ENCODE peak calls at places on chromosomes 5 and 9, in four cellular contexts. P is BJ, B is left colon, X is iris pigment epithelial cell. A is an unnamed sample.

GRCh38 chr9:109114670-109115069 is 5.1 kb downstream of the TMEM245 start:
- DNase-seq in P (no peak), X (peak), B (no peak), A (no peak)

GRCh38 chr5:123754167-123754840 is 242.3 kb downstream of the CSNK1G3 start:
- DNase-seq in B (no peak), P (no peak), X (peak), A (no peak)

GRCh38 chr5:132059696-132060500 is 557 bp upstream of the IL3 start:
- DNase-seq in P (no peak), B (no peak), X (no peak), A (peak)

GRCh38 chr5:17135050-17135449 is 82.4 kb upstream of the BASP1 start:
- DNase-seq in B (no peak), P (no peak), X (no peak), A (no peak)

GRCh38 chr5:93303291-93303691 is 277.7 kb downstream of the NR2F1-AS1 start:
- DNase-seq in X (no peak), B (no peak), P (no peak), A (no peak)

GRCh38 chr9:1454211-1454979 is 404.2 kb downstream of the DMRT2 start:
- DNase-seq in P (no peak), X (no peak), B (no peak), A (no peak)

GRCh38 chr5:144451187-144451973 is 280.7 kb downstream of the KCTD16 start:
- DNase-seq in B (no peak), P (no peak), X (no peak), A (no peak)

GRCh38 chr5:55926476-55926875 is 68.3 kb downstream of the IL6ST start:
- DNase-seq in X (no peak), B (no peak), P (no peak), A (no peak)

GRCh38 chr9:105681724-105682123 is 12.6 kb upstream of the TMEM38B start:
- DNase-seq in P (no peak), X (peak), B (no peak), A (no peak)

GRCh38 chr5:134945041-134945440 is 22.7 kb upstream of the CATSPER3 start:
- DNase-seq in X (no peak), P (no peak), B (no peak), A (no peak)

GRCh38 chr5:14171621-14172020 is 28.5 kb downstream of the TRIO start:
- DNase-seq in X (peak), B (no peak), P (no peak), A (no peak)

GRCh38 chr5:181181650-181182565 is 23.1 kb downstream of the TRIM7 start:
- DNase-seq in P (no peak), X (peak), B (peak), A (peak)